ENCODE peak calls at places on chromosomes 11 and 22, in seven cellular contexts. One of them, this sample, is unnamed.

GRCh38 chr22:30416403-30416802 is 9.2 kb upstream of the MTFP1 start:
- DNase-seq in stomach: no peak
- DNase-seq in K562: no peak
- DNase-seq in upper lobe of left lung: no peak
- DNase-seq in ovary: no peak
- DNase-seq in A549: no peak
- DNase-seq in tibial nerve: no peak
- DNase-seq in this sample: no peak

GRCh38 chr11:12123799-12124198 is 13.4 kb downstream of the MICAL2 start:
- DNase-seq in stomach: no peak
- DNase-seq in K562: no peak
- DNase-seq in upper lobe of left lung: no peak
- DNase-seq in ovary: no peak
- DNase-seq in A549: no peak
- DNase-seq in tibial nerve: no peak
- DNase-seq in this sample: no peak

GRCh38 chr11:17277024-17277584 is 565 bp downstream of the NUCB2 start:
- DNase-seq in stomach: no peak
- DNase-seq in K562: no peak
- DNase-seq in upper lobe of left lung: no peak
- DNase-seq in ovary: no peak
- DNase-seq in A549: peak
- DNase-seq in tibial nerve: no peak
- DNase-seq in this sample: peak

GRCh38 chr22:42919199-42919598 is 62.1 kb upstream of the ARFGAP3 start:
- DNase-seq in stomach: no peak
- DNase-seq in K562: no peak
- DNase-seq in upper lobe of left lung: no peak
- DNase-seq in ovary: no peak
- DNase-seq in A549: peak
- DNase-seq in tibial nerve: no peak
- DNase-seq in this sample: no peak

GRCh38 chr11:116386118-116386699 is 386.6 kb downstream of the BUD13 start:
- DNase-seq in stomach: no peak
- DNase-seq in K562: no peak
- DNase-seq in upper lobe of left lung: peak
- DNase-seq in ovary: no peak
- DNase-seq in A549: no peak
- DNase-seq in tibial nerve: no peak
- DNase-seq in this sample: no peak

GRCh38 chr11:110801328-110801727 is 89.1 kb upstream of the ARHGAP20 start:
- DNase-seq in stomach: no peak
- DNase-seq in K562: no peak
- DNase-seq in upper lobe of left lung: no peak
- DNase-seq in ovary: no peak
- DNase-seq in A549: no peak
- DNase-seq in tibial nerve: no peak
- DNase-seq in this sample: no peak

GRCh38 chr22:44698531-44699421 is 3.2 kb upstream of the PRR5 start:
- DNase-seq in stomach: no peak
- DNase-seq in K562: no peak
- DNase-seq in upper lobe of left lung: peak
- DNase-seq in ovary: peak
- DNase-seq in A549: no peak
- DNase-seq in tibial nerve: peak
- DNase-seq in this sample: peak

GRCh38 chr11:14310696-14311095 is 48.3 kb downstream of the RRAS2 start:
- DNase-seq in stomach: no peak
- DNase-seq in K562: no peak
- DNase-seq in upper lobe of left lung: no peak
- DNase-seq in ovary: no peak
- DNase-seq in A549: no peak
- DNase-seq in tibial nerve: no peak
- DNase-seq in this sample: no peak

GRCh38 chr22:21764038-21764804 is 28.6 kb upstream of the YPEL1 start:
- DNase-seq in stomach: no peak
- DNase-seq in K562: no peak
- DNase-seq in upper lobe of left lung: no peak
- DNase-seq in ovary: no peak
- DNase-seq in A549: no peak
- DNase-seq in tibial nerve: no peak
- DNase-seq in this sample: no peak

GRCh38 chr22:41096841-41097240 is 4.4 kb downstream of the EP300 start:
- DNase-seq in stomach: no peak
- DNase-seq in K562: no peak
- DNase-seq in upper lobe of left lung: no peak
- DNase-seq in ovary: no peak
- DNase-seq in A549: no peak
- DNase-seq in tibial nerve: no peak
- DNase-seq in this sample: no peak

GRCh38 chr11:46389450-46390330 is 1.9 kb downstream of the CHRM4 start:
- DNase-seq in stomach: peak
- DNase-seq in K562: peak
- DNase-seq in upper lobe of left lung: peak
- DNase-seq in ovary: peak
- DNase-seq in A549: peak
- DNase-seq in tibial nerve: no peak
- DNase-seq in this sample: no peak

GRCh38 chr11:90134420-90135003 is at the start of gene NAALAD2:
- DNase-seq in stomach: no peak
- DNase-seq in K562: peak
- DNase-seq in upper lobe of left lung: peak
- DNase-seq in ovary: peak
- DNase-seq in A549: peak
- DNase-seq in tibial nerve: peak
- DNase-seq in this sample: peak

GRCh38 chr11:31408205-31408604 is 38.5 kb downstream of the DNAJC24 start:
- DNase-seq in stomach: no peak
- DNase-seq in K562: no peak
- DNase-seq in upper lobe of left lung: no peak
- DNase-seq in ovary: no peak
- DNase-seq in A549: no peak
- DNase-seq in tibial nerve: no peak
- DNase-seq in this sample: no peak

GRCh38 chr11:57377098-57377497 is 3.9 kb downstream of the PRG3 start:
- DNase-seq in stomach: no peak
- DNase-seq in K562: no peak
- DNase-seq in upper lobe of left lung: no peak
- DNase-seq in ovary: no peak
- DNase-seq in A549: no peak
- DNase-seq in tibial nerve: no peak
- DNase-seq in this sample: no peak

GRCh38 chr11:114296190-114296978 is at the start of gene NNMT:
- DNase-seq in stomach: peak
- DNase-seq in K562: peak
- DNase-seq in upper lobe of left lung: no peak
- DNase-seq in ovary: peak
- DNase-seq in A549: no peak
- DNase-seq in tibial nerve: peak
- DNase-seq in this sample: peak
- H3K4me3 ChIP-seq in stomach: peak
- H3K4me3 ChIP-seq in K562: peak
- H3K4me3 ChIP-seq in upper lobe of left lung: peak
- H3K4me3 ChIP-seq in ovary: peak
- H3K4me3 ChIP-seq in A549: peak
- H3K4me3 ChIP-seq in tibial nerve: peak
- H3K4me3 ChIP-seq in this sample: peak

GRCh38 chr11:76579752-76580151 is 90.8 kb downstream of the LRRC32 start:
- DNase-seq in stomach: no peak
- DNase-seq in K562: no peak
- DNase-seq in upper lobe of left lung: no peak
- DNase-seq in ovary: no peak
- DNase-seq in A549: no peak
- DNase-seq in tibial nerve: no peak
- DNase-seq in this sample: no peak

GRCh38 chr11:76577921-76578654 is 92.5 kb downstream of the LRRC32 start:
- DNase-seq in stomach: no peak
- DNase-seq in K562: no peak
- DNase-seq in upper lobe of left lung: no peak
- DNase-seq in ovary: no peak
- DNase-seq in A549: no peak
- DNase-seq in tibial nerve: no peak
- DNase-seq in this sample: no peak

GRCh38 chr11:76577199-76577920 is 93.2 kb downstream of the LRRC32 start:
- DNase-seq in stomach: no peak
- DNase-seq in K562: no peak
- DNase-seq in upper lobe of left lung: peak
- DNase-seq in ovary: no peak
- DNase-seq in A549: no peak
- DNase-seq in tibial nerve: no peak
- DNase-seq in this sample: no peak

GRCh38 chr11:76579047-76579751 is 91.3 kb downstream of the LRRC32 start:
- DNase-seq in stomach: no peak
- DNase-seq in K562: peak
- DNase-seq in upper lobe of left lung: peak
- DNase-seq in ovary: peak
- DNase-seq in A549: no peak
- DNase-seq in tibial nerve: no peak
- DNase-seq in this sample: no peak

GRCh38 chr11:76578655-76579046 is 91.9 kb downstream of the LRRC32 start:
- DNase-seq in stomach: no peak
- DNase-seq in K562: no peak
- DNase-seq in upper lobe of left lung: no peak
- DNase-seq in ovary: no peak
- DNase-seq in A549: no peak
- DNase-seq in tibial nerve: no peak
- DNase-seq in this sample: no peak
- TF ChIP-seq EP300 in stomach: no peak
- TF ChIP-seq EP300 in K562: no peak
- TF ChIP-seq EP300 in upper lobe of left lung: no peak
- TF ChIP-seq EP300 in ovary: no peak
- TF ChIP-seq EP300 in A549: no peak
- TF ChIP-seq EP300 in tibial nerve: peak
- TF ChIP-seq EP300 in this sample: no peak

GRCh38 chr11:64723907-64724862 is 1.2 kb upstream of the NRXN2 start:
- DNase-seq in stomach: no peak
- DNase-seq in K562: no peak
- DNase-seq in upper lobe of left lung: no peak
- DNase-seq in ovary: no peak
- DNase-seq in A549: no peak
- DNase-seq in tibial nerve: no peak
- DNase-seq in this sample: no peak

GRCh38 chr11:64722141-64723050 is 601 bp downstream of the NRXN2 start:
- DNase-seq in stomach: no peak
- DNase-seq in K562: no peak
- DNase-seq in upper lobe of left lung: peak
- DNase-seq in ovary: no peak
- DNase-seq in A549: no peak
- DNase-seq in tibial nerve: no peak
- DNase-seq in this sample: no peak

GRCh38 chr11:64721359-64721699 is 1.7 kb downstream of the NRXN2 start:
- DNase-seq in stomach: no peak
- DNase-seq in K562: no peak
- DNase-seq in upper lobe of left lung: no peak
- DNase-seq in ovary: no peak
- DNase-seq in A549: no peak
- DNase-seq in tibial nerve: no peak
- DNase-seq in this sample: no peak

GRCh38 chr11:64724863-64725535 is 2.0 kb upstream of the NRXN2 start:
- DNase-seq in stomach: no peak
- DNase-seq in K562: no peak
- DNase-seq in upper lobe of left lung: no peak
- DNase-seq in ovary: no peak
- DNase-seq in A549: no peak
- DNase-seq in tibial nerve: no peak
- DNase-seq in this sample: no peak

GRCh38 chr11:64723117-64723906 is at the start of gene NRXN2:
- DNase-seq in stomach: peak
- DNase-seq in K562: peak
- DNase-seq in upper lobe of left lung: peak
- DNase-seq in ovary: peak
- DNase-seq in A549: peak
- DNase-seq in tibial nerve: peak
- DNase-seq in this sample: no peak
- TF ChIP-seq POLR2A in stomach: no peak
- TF ChIP-seq POLR2A in K562: no peak
- TF ChIP-seq POLR2A in upper lobe of left lung: no peak
- TF ChIP-seq POLR2A in ovary: no peak
- TF ChIP-seq POLR2A in A549: no peak
- TF ChIP-seq POLR2A in tibial nerve: no peak
- TF ChIP-seq POLR2A in this sample: no peak

DNA sequence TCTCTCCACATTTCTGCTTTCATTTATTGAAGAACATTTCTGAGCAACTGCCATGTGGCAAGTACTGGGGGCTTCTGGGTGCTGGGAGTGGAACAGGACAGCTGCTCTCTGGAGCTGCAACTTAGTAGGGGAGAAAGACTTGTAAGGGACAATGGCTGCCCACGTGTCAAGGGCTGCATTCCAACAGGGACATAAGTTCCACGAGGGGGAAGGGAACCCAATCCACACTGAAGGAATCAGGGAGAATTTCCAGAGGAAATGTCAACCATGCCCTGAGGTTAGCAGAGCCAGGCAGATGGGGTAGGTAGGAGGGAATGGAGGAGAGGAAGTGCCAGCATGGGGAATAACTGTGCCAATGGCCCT is 1.7 kb downstream of the MAPK8IP2 start:
- DNase-seq in stomach: no peak
- DNase-seq in K562: no peak
- DNase-seq in upper lobe of left lung: no peak
- DNase-seq in ovary: no peak
- DNase-seq in A549: no peak
- DNase-seq in tibial nerve: no peak
- DNase-seq in this sample: no peak
- H3K4me3 ChIP-seq in stomach: no peak
- H3K4me3 ChIP-seq in K562: no peak
- H3K4me3 ChIP-seq in upper lobe of left lung: no peak
- H3K4me3 ChIP-seq in ovary: no peak
- H3K4me3 ChIP-seq in A549: no peak
- H3K4me3 ChIP-seq in tibial nerve: no peak
- H3K4me3 ChIP-seq in this sample: no peak

GRCh38 chr22:50713571-50714056 is 24.4 kb upstream of the ACR start:
- DNase-seq in stomach: no peak
- DNase-seq in K562: no peak
- DNase-seq in upper lobe of left lung: no peak
- DNase-seq in ovary: no peak
- DNase-seq in A549: no peak
- DNase-seq in tibial nerve: no peak
- DNase-seq in this sample: no peak
- TF ChIP-seq EP300 in stomach: peak
- TF ChIP-seq EP300 in K562: no peak
- TF ChIP-seq EP300 in upper lobe of left lung: peak
- TF ChIP-seq EP300 in ovary: no peak
- TF ChIP-seq EP300 in A549: no peak
- TF ChIP-seq EP300 in tibial nerve: peak
- TF ChIP-seq EP300 in this sample: no peak

GRCh38 chr11:128759597-128759996 is 65.7 kb downstream of the FLI1 start:
- DNase-seq in stomach: no peak
- DNase-seq in K562: no peak
- DNase-seq in upper lobe of left lung: no peak
- DNase-seq in ovary: no peak
- DNase-seq in A549: no peak
- DNase-seq in tibial nerve: no peak
- DNase-seq in this sample: no peak
- TF ChIP-seq POLR2A in stomach: no peak
- TF ChIP-seq POLR2A in K562: no peak
- TF ChIP-seq POLR2A in upper lobe of left lung: no peak
- TF ChIP-seq POLR2A in ovary: no peak
- TF ChIP-seq POLR2A in A549: no peak
- TF ChIP-seq POLR2A in tibial nerve: no peak
- TF ChIP-seq POLR2A in this sample: no peak

This sample was measured in suprapubic skin.